ENCODE peak calls at places on chromosomes 4 and X, in nine cellular contexts. K is T-cell; G is astrocyte; L is stimulated activated effector memory CD8-positive, alpha-beta T cell treated with anti-CD3 and anti-CD28 coated beads, Interleukin-12 subunit alpha, Interleukin-12 subunit beta, amount 100 ng/mL, for 72 hours; B is OCI-M1; N is HEK293T; D is AG10803; F is HT1080; I is AG09309. W is an unnamed sample.

GRCh38 chrX:47358387-47359065 is 11.9 kb upstream of the ZNF157 start:
- DNase-seq in K (peak), G (no peak), L (no peak), B (peak), N (no peak), D (no peak), F (no peak), I (no peak), W (no peak)

GRCh38 chr4:48483777-48484493 is 792 bp downstream of the SLC10A4 start:
- DNase-seq in K (no peak), G (no peak), L (no peak), B (peak), N (no peak), D (no peak), F (no peak), I (no peak), W (no peak)

GRCh38 chr4:30536231-30536630 is 183.9 kb upstream of the PCDH7 start:
- DNase-seq in K (no peak), G (peak), L (no peak), B (no peak), N (no peak), D (no peak), F (peak), I (no peak), W (no peak)

GRCh38 chrX:97399400-97399799 is 515.7 kb downstream of the RPA4 start:
- DNase-seq in K (no peak), G (peak), L (no peak), B (peak), N (no peak), D (peak), F (peak), I (no peak), W (no peak)

GRCh38 chrX:102599950-102600579 is 750 bp downstream of the ARMCX5 start:
- DNase-seq in K (no peak), G (peak), L (no peak), B (peak), N (no peak), D (peak), F (peak), I (no peak), W (no peak)

GRCh38 chrX:134236690-134237362 is at the start of gene CCDC160:
- DNase-seq in K (no peak), G (peak), L (no peak), B (no peak), N (peak), D (no peak), F (peak), I (no peak), W (no peak)

GRCh38 chrX:41276661-41277506 is 57.1 kb upstream of the DDX3X start:
- DNase-seq in K (no peak), G (no peak), L (no peak), B (no peak), N (no peak), D (no peak), F (no peak), I (no peak), W (no peak)

GRCh38 chr4:4302001-4302400 is 11.9 kb downstream of the ZBTB49 start:
- DNase-seq in K (no peak), G (no peak), L (no peak), B (no peak), N (no peak), D (no peak), F (no peak), I (no peak), W (no peak)

GRCh38 chr4:25857403-25857802 is 5.4 kb downstream of the SEL1L3 start:
- DNase-seq in K (no peak), G (no peak), L (no peak), B (peak), N (no peak), D (no peak), F (no peak), I (no peak), W (no peak)

GRCh38 chr4:25106363-25107151 is 53.7 kb downstream of the SEPSECS start:
- DNase-seq in K (no peak), G (no peak), L (no peak), B (no peak), N (no peak), D (no peak), F (no peak), I (no peak), W (no peak)

GRCh38 chr4:153241970-153242847 is 38.0 kb downstream of the TRIM2 start:
- DNase-seq in K (no peak), G (no peak), L (no peak), B (peak), N (peak), D (no peak), F (peak), I (no peak), W (no peak)

GRCh38 chrX:3638280-3638873 is 75.1 kb downstream of the PRKX start:
- DNase-seq in K (peak), G (peak), L (no peak), B (peak), N (peak), D (peak), F (no peak), I (no peak), W (no peak)

GRCh38 chr4:83604315-83604714 is 68.4 kb downstream of the GPAT3 start:
- DNase-seq in K (no peak), G (no peak), L (no peak), B (no peak), N (no peak), D (no peak), F (no peak), I (no peak), W (no peak)

GRCh38 chr4:102535398-102536082 is 34.4 kb downstream of the NFKB1 start:
- DNase-seq in K (no peak), G (peak), L (no peak), B (peak), N (no peak), D (peak), F (peak), I (peak), W (no peak)

GRCh38 chrX:25427873-25428555 is 412.2 kb upstream of the ARX start:
- DNase-seq in K (no peak), G (no peak), L (no peak), B (peak), N (no peak), D (no peak), F (peak), I (no peak), W (no peak)

GRCh38 chr4:836781-837301 is 10.9 kb upstream of the CPLX1 start:
- DNase-seq in K (no peak), G (no peak), L (no peak), B (no peak), N (no peak), D (no peak), F (no peak), I (no peak), W (no peak)